ENCODE peak calls at places on chromosomes 12 and 14, in five cellular contexts. T is activated T-helper 1 cell treated with Interleukin-2 at 50 U/mL for 16 hours; C is NCI-H226; D is stimulated activated CD4-positive, alpha-beta T cell treated with anti-CD3 and anti-CD28 coated beads, Interleukin-1b, Interleukin-23, amount 100 ng/mL, for 24 hours; Z is cardiac fibroblast. J is an unnamed sample.

GRCh38 chr12:130606245-130606644 is 109.9 kb downstream of the RIMBP2 start:
- DNase-seq in T (no peak), C (no peak), D (no peak), Z (no peak), J (no peak)

GRCh38 chr14:57418999-57419398 is 28.6 kb downstream of the NAA30 start:
- DNase-seq in T (no peak), C (no peak), D (no peak), Z (no peak), J (no peak)

GRCh38 chr14:96249016-96249415 is 7.0 kb upstream of the BDKRB1 start:
- DNase-seq in T (no peak), C (peak; percentile 91), D (no peak), Z (peak; percentile 92), J (no peak)

GRCh38 chr12:45259732-45260480 is 44.0 kb downstream of the ANO6 start:
- DNase-seq in T (no peak), C (peak; percentile 46), D (no peak), Z (peak; percentile 43), J (peak; percentile 44)

GRCh38 chr12:943051-943450 is 6.4 kb downstream of the RAD52 start:
- DNase-seq in T (no peak), C (no peak), D (no peak), Z (no peak), J (no peak)

GRCh38 chr14:75523771-75524171 is 1.5 kb downstream of the BATF start:
- DNase-seq in T (no peak), C (no peak), D (no peak), Z (peak; percentile 47), J (no peak)

GRCh38 chr12:109389146-109389545 is 41.4 kb downstream of the MYO1H start:
- DNase-seq in T (no peak), C (no peak), D (no peak), Z (no peak), J (no peak)

GRCh38 chr14:100776681-100777365 is 49.1 kb upstream of the MEG3 start:
- DNase-seq in T (no peak), C (no peak), D (no peak), Z (no peak), J (no peak)

GRCh38 chr14:54703082-54703481 is 136.2 kb downstream of the SAMD4A start:
- DNase-seq in T (no peak), C (no peak), D (no peak), Z (no peak), J (no peak)

GRCh38 chr12:2301531-2302461 is 249.0 kb downstream of the CACNA1C start:
- DNase-seq in T (no peak), C (no peak), D (no peak), Z (no peak), J (no peak)

GRCh38 chr12:120365675-120366340 is 3.2 kb downstream of the MSI1 start:
- DNase-seq in T (no peak), C (no peak), D (no peak), Z (no peak), J (no peak)

GRCh38 chr12:54560374-54560858 is 11.0 kb downstream of the PDE1B start:
- DNase-seq in T (peak; percentile 70), C (peak; percentile 12), D (peak; percentile 55), Z (peak; percentile 83), J (no peak)

GRCh38 chr12:54958048-54958658 is 26.4 kb downstream of the TESPA1 start:
- DNase-seq in T (peak; percentile 23), C (peak; percentile 36), D (peak; percentile 29), Z (peak; percentile 86), J (peak; percentile 55)

GRCh38 chr12:39959016-39959415 is 146.9 kb downstream of the SLC2A13 start:
- DNase-seq in T (no peak), C (no peak), D (no peak), Z (no peak), J (no peak)

GRCh38 chr12:57965766-57966165 is 24.4 kb downstream of the ATP23 start:
- DNase-seq in T (no peak), C (no peak), D (no peak), Z (no peak), J (no peak)

GRCh38 chr12:112892821-112893220 is 13.9 kb upstream of the OAS1 start:
- DNase-seq in T (no peak), C (no peak), D (no peak), Z (no peak), J (no peak)

GRCh38 chr14:75229923-75230792 is 48.5 kb upstream of the FOS start:
- DNase-seq in T (peak; percentile 35), C (peak; percentile 87), D (no peak), Z (peak; percentile 76), J (peak; percentile 99)

GRCh38 chr12:13289644-13290285 is 93.2 kb downstream of the EMP1 start:
- DNase-seq in T (no peak), C (no peak), D (no peak), Z (peak; percentile 25), J (no peak)

GRCh38 chr12:3453947-3454675 is 36.9 kb upstream of the PRMT8 start:
- DNase-seq in T (no peak), C (peak; percentile 57), D (no peak), Z (peak; percentile 16), J (peak; percentile 100)

GRCh38 chr12:85872497-85873091 is 1.5 kb upstream of the NTS start:
- DNase-seq in T (no peak), C (peak; percentile 33), D (no peak), Z (peak; percentile 77), J (peak; percentile 37)

GRCh38 chr14:68361231-68361630 is 431.6 kb downstream of the ZFP36L1 start:
- DNase-seq in T (no peak), C (peak; percentile 60), D (no peak), Z (peak; percentile 82), J (no peak)

GRCh38 chr14:100842799-100843198 is 16.9 kb downstream of the MEG3 start:
- DNase-seq in T (no peak), C (no peak), D (no peak), Z (peak; percentile 78), J (no peak)

J was measured in foreskin keratinocyte.